ENCODE peak calls at places on chromosome 10, in ten cellular contexts. A is IMR-90; U is substantia nigra; F is AG10803; H is RWPE1; C is left kidney; G is CD4-positive, alpha-beta T cell; R is kidney tubule cell; M is NCI-H1092; Z is dermis microvascular lymphatic vessel endothelial cell. S is an unnamed sample.

GRCh38 chr10:79019961-79020491 is 48.7 kb upstream of the ZMIZ1 start:
- DNase-seq in A (peak), U (no peak), M (no peak), Z (no peak), F (peak), C (no peak), R (no peak), H (peak), G (no peak), S (no peak)

GRCh38 chr10:85527610-85528317 is 838.8 kb downstream of the GRID1 start:
- DNase-seq in F (no peak), Z (no peak), A (no peak), H (peak), C (no peak), R (peak), G (no peak), U (no peak), M (no peak), S (no peak)

GRCh38 chr10:114519756-114520288 is 115.5 kb upstream of the AFAP1L2 start:
- DNase-seq in Z (no peak), C (no peak), R (no peak), G (no peak), U (no peak), H (no peak), M (no peak), F (no peak), A (no peak), S (peak)

GRCh38 chr10:44993922-44994751 is 6.6 kb upstream of the ZNF22 start:
- DNase-seq in C (no peak), M (no peak), Z (no peak), F (peak), A (peak), H (no peak), R (no peak), U (no peak), G (no peak), S (no peak)

GRCh38 chr10:77351386-77351785 is 286.2 kb downstream of the KCNMA1 start:
- DNase-seq in R (peak), G (no peak), M (no peak), C (no peak), F (peak), U (no peak), Z (no peak), H (peak), A (peak), S (no peak)

GRCh38 chr10:21488246-21488953 is 37.1 kb downstream of the SKIDA1 start:
- DNase-seq in G (no peak), M (no peak), H (no peak), U (no peak), R (peak), C (peak), F (no peak), A (no peak), Z (no peak), S (no peak)

GRCh38 chr10:1674501-1674900 is 62.8 kb downstream of the ADARB2 start:
- DNase-seq in R (no peak), A (no peak), H (no peak), F (no peak), Z (no peak), M (no peak), C (no peak), G (no peak), U (no peak), S (no peak)

GRCh38 chr10:34292178-34292565 is 522.9 kb downstream of the PARD3 start:
- DNase-seq in M (no peak), F (no peak), H (no peak), U (no peak), A (no peak), C (no peak), R (no peak), Z (no peak), G (no peak), S (no peak)

GRCh38 chr10:132674311-132674710 is 111.6 kb downstream of the NKX6-2 start:
- DNase-seq in F (peak), Z (no peak), R (no peak), M (no peak), U (no peak), C (no peak), A (no peak), G (no peak), H (no peak), S (no peak)